ENCODE peak calls at places on chromosomes 16 and 17, in eight cellular contexts. S is stromal cell of bone marrow; Z is activated T-helper 1 cell treated with anti-CD3 and anti-CD28 coated beads, Interleukin-2, amount 50 U/mL, for 16 hours; T is fibroblast of the conjunctiva; H is stimulated activated CD4-positive, alpha-beta T cell treated with anti-CD3 and anti-CD28 coated beads, Interleukin-2, amount 100 ng/mL, for 48 hours; R is PC-3; E is NCI-H1417 treated with DMSO at 0.1 percent for 48 hours; X is endothelial cell. D is an unnamed sample.

GRCh38 chr16:3095869-3096268 is 3.2 kb downstream of the ZSCAN10 start:
- DNase-seq in S (no peak), Z (no peak), T (no peak), H (peak; percentile 50), R (peak; percentile 18), E (no peak), X (no peak), D (no peak)

GRCh38 chr16:81469710-81470481 is 25.3 kb downstream of the CMIP start:
- DNase-seq in S (no peak), Z (no peak), T (no peak), H (no peak), R (no peak), E (no peak), X (no peak), D (no peak)

GRCh38 chr16:67105251-67105650 is 4.5 kb upstream of the PHAF1 start:
- DNase-seq in S (no peak), Z (no peak), T (no peak), H (no peak), R (no peak), E (no peak), X (no peak), D (no peak)

GRCh38 chr16:19291459-19291858 is 5.9 kb downstream of the CLEC19A start:
- DNase-seq in S (peak; percentile 4), Z (no peak), T (no peak), H (no peak), R (peak; percentile 20), E (no peak), X (no peak), D (peak; percentile 96)

GRCh38 chr17:31492880-31493655 is 101.6 kb downstream of the RAB11FIP4 start:
- DNase-seq in S (no peak), Z (no peak), T (no peak), H (peak; percentile 67), R (no peak), E (no peak), X (no peak), D (no peak)

GRCh38 chr16:9134739-9135138 is 43.3 kb downstream of the HAPSTR1 start:
- DNase-seq in S (peak; percentile 18), Z (peak; percentile 21), T (peak; percentile 27), H (peak; percentile 47), R (peak; percentile 60), E (no peak), X (peak; percentile 60), D (peak; percentile 82)

GRCh38 chr16:10245002-10245401 is 62.8 kb upstream of the GRIN2A start:
- DNase-seq in S (no peak), Z (no peak), T (no peak), H (no peak), R (no peak), E (no peak), X (no peak), D (no peak)

GRCh38 chr17:44071772-44072171 is 1.2 kb downstream of the G6PC3 start:
- DNase-seq in S (no peak), Z (no peak), T (no peak), H (no peak), R (peak; percentile 41), E (no peak), X (no peak), D (no peak)

GRCh38 chr16:11452746-11453344 is 107.6 kb downstream of the RMI2 start:
- DNase-seq in S (peak; percentile 13), Z (no peak), T (peak; percentile 24), H (no peak), R (peak; percentile 15), E (no peak), X (no peak), D (no peak)

GRCh38 chr16:3065069-3065741 is at the start of gene IL32:
- DNase-seq in S (no peak), Z (peak; percentile 50), T (no peak), H (peak; percentile 70), R (peak; percentile 32), E (no peak), X (no peak), D (no peak)

GRCh38 chr17:28221751-28222414 is 97.1 kb upstream of the TMEM97 start:
- DNase-seq in S (peak; percentile 9), Z (no peak), T (no peak), H (no peak), R (no peak), E (no peak), X (no peak), D (no peak)